ENCODE peak calls at places on chromosomes 16 and 17, in five cellular contexts. B is K562, N is HCT116, G is HepG2, P is SK-N-SH. Y is an unnamed sample.

GRCh38 chr17:17321356-17322025 is 18.3 kb downstream of the NT5M start:
- DNase-seq in N (no peak), G (no peak), B (no peak), P (no peak), Y (no peak)

GRCh38 chr16:24611310-24611709 is 71.9 kb downstream of the RBBP6 start:
- DNase-seq in P (no peak), G (no peak), B (no peak), N (no peak), Y (no peak)

GRCh38 chr16:81640681-81641070 is 138.4 kb upstream of the PLCG2 start:
- DNase-seq in P (no peak), B (no peak), G (no peak), N (no peak), Y (no peak)

GRCh38 chr16:10609410-10609774 is 29.0 kb upstream of the EMP2 start:
- DNase-seq in G (no peak), N (no peak), B (no peak), P (no peak), Y (no peak)

GRCh38 chr17:77427471-77427991 is 286.8 kb downstream of the SEC14L1 start:
- DNase-seq in P (peak; percentile 52), N (no peak), B (no peak), G (no peak), Y (no peak)

GRCh38 chr16:48110982-48111381 is 44.8 kb downstream of the ABCC12 start:
- DNase-seq in P (no peak), N (no peak), B (no peak), G (no peak), Y (no peak)

GRCh38 chr17:4175921-4176802 is 33.2 kb downstream of the CYB5D2 start:
- DNase-seq in N (no peak), B (no peak), G (no peak), P (no peak), Y (no peak)

GRCh38 chr16:60414617-60415016 is 1621.6 kb downstream of the CDH8 start:
- DNase-seq in N (no peak), P (no peak), G (no peak), B (no peak), Y (no peak)

GRCh38 chr17:17994271-17994670 is 21.6 kb downstream of the DRC3 start:
- DNase-seq in P (peak; percentile 86), N (peak; percentile 15), B (no peak), G (peak; percentile 56), Y (no peak)

GRCh38 chr17:2177235-2177811 is 122.4 kb downstream of the HIC1 start:
- DNase-seq in B (no peak), G (peak; percentile 80), P (no peak), N (no peak), Y (no peak)

GRCh38 chr17:57442914-57443571 is 186.7 kb downstream of the MSI2 start:
- DNase-seq in P (no peak), B (no peak), N (no peak), G (no peak), Y (no peak)

GRCh38 chr17:33602981-33603380 is 309.9 kb upstream of the ASIC2 start:
- DNase-seq in B (no peak), N (no peak), P (peak; percentile 27), G (no peak), Y (no peak)

GRCh38 chr16:46991729-46992704 is 18.5 kb upstream of the DNAJA2 start:
- DNase-seq in B (no peak), G (peak; percentile 48), N (no peak), P (no peak), Y (no peak)

GRCh38 chr17:63972796-63973195 is at the start of gene SCN4A:
- DNase-seq in P (no peak), B (no peak), G (no peak), N (no peak), Y (no peak)

GRCh38 chr16:76985362-76985761 is 205.6 kb upstream of the MON1B start:
- DNase-seq in N (no peak), B (no peak), P (no peak), G (no peak), Y (no peak)

GRCh38 chr17:71117461-71117860 is 948.1 kb downstream of the KCNJ2 start:
- DNase-seq in G (no peak), N (no peak), P (no peak), B (no peak), Y (no peak)

GRCh38 chr17:68460096-68460495 is 2.8 kb upstream of the WIPI1 start:
- DNase-seq in B (no peak), N (no peak), G (no peak), P (no peak), Y (no peak)

GRCh38 chr17:45248132-45248936 is 13.6 kb downstream of the SPATA32 start:
- DNase-seq in B (peak; percentile 79), G (no peak), N (no peak), P (no peak), Y (peak; percentile 84)

GRCh38 chr17:45940826-45941225 is 46.5 kb downstream of the MAPT start:
- DNase-seq in N (no peak), B (no peak), P (no peak), G (no peak), Y (peak; percentile 68)

GRCh38 chr16:21697032-21697431 is 33.3 kb downstream of the OTOA start:
- DNase-seq in G (no peak), P (no peak), B (no peak), N (no peak), Y (no peak)

GRCh38 chr17:29948460-29949185 is 7.2 kb downstream of the EFCAB5 start:
- DNase-seq in N (no peak), B (no peak), P (no peak), G (no peak), Y (no peak)

GRCh38 chr17:68759343-68760140 is 158.4 kb upstream of the FAM20A start:
- DNase-seq in G (peak; percentile 91), B (peak; percentile 84), P (peak; percentile 85), N (peak; percentile 91), Y (peak; percentile 74)

GRCh38 chr16:84683691-84684591 is 15.9 kb upstream of the USP10 start:
- DNase-seq in B (no peak), P (no peak), N (no peak), G (no peak), Y (no peak)

GRCh38 chr17:41540921-41541625 is 13.0 kb upstream of the KRT19 start:
- DNase-seq in G (no peak), N (no peak), B (peak; percentile 52), P (no peak), Y (peak; percentile 25)

GRCh38 chr16:4787627-4788482 is at the start of gene SEPTIN12:
- DNase-seq in P (peak; percentile 61), G (no peak), B (no peak), N (no peak), Y (no peak)

GRCh38 chr17:29612404-29613370 is 10.0 kb downstream of the CORO6 start:
- DNase-seq in G (no peak), N (no peak), B (no peak), P (peak; percentile 39), Y (no peak)

DNA sequence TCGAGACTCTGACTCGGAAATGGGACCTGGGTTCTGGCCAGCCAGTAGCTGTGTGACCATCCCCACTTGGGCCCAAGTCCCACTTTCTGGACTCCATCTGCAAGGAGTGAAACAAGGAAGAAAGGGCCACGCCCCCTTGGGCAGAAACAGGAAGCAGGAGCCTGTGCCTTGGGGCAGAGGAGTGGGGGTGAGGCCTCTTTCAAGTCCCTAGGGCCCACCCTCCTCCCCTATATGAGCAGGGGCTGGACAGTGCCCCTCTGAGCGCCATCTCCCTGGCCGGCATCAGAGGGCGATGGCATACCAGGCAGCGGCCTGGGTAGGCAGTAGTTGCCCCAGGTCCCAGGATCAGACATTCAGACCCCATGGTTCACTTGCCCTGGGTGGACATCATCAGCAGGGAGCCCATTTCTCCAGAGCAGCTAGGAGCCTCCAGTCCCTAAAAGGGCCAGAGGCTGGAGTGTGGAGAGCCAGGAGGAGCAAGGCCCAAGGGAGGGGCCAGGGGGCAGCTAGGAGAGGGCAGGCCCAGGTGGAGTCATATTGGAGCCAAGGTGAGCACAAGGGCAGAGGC is 7.1 kb downstream of the BCAR1 start:
- DNase-seq in P (no peak), N (no peak), G (no peak), B (no peak), Y (no peak)
- TF ChIP-seq JUND in P (no peak), N (no peak), G (no peak), B (no peak), Y (no peak)

GRCh38 chr17:38747385-38748328 is 479 bp downstream of the PCGF2 start:
- DNase-seq in P (peak; percentile 80), G (no peak), B (peak; percentile 72), N (no peak), Y (no peak)
- TF ChIP-seq JUND in P (no peak), G (no peak), B (no peak), N (no peak), Y (no peak)

DNA sequence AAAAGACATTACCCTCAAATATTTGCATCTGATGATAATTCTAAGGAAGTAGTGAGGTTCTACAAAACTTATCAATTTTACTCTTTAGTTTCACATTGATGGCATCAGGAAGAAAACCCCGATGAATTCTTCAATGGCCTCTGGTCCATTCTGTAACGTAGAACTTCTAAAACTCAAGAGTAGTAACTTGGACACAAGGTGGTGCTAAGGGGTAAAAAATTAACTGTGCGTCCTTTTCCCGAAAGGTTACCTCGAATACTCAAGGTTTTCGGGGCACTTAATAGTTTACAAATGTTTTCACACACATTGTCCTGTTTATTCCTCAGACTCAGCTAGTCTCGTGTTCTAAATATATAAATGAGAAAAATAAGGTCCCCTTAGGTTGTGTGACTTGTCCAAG is 517.3 kb upstream of the ZFHX3 start:
- DNase-seq in P (no peak), G (peak; percentile 23), B (no peak), N (peak; percentile 15), Y (peak; percentile 63)
- TF ChIP-seq JUND in P (no peak), G (no peak), B (no peak), N (no peak), Y (no peak)

DNA sequence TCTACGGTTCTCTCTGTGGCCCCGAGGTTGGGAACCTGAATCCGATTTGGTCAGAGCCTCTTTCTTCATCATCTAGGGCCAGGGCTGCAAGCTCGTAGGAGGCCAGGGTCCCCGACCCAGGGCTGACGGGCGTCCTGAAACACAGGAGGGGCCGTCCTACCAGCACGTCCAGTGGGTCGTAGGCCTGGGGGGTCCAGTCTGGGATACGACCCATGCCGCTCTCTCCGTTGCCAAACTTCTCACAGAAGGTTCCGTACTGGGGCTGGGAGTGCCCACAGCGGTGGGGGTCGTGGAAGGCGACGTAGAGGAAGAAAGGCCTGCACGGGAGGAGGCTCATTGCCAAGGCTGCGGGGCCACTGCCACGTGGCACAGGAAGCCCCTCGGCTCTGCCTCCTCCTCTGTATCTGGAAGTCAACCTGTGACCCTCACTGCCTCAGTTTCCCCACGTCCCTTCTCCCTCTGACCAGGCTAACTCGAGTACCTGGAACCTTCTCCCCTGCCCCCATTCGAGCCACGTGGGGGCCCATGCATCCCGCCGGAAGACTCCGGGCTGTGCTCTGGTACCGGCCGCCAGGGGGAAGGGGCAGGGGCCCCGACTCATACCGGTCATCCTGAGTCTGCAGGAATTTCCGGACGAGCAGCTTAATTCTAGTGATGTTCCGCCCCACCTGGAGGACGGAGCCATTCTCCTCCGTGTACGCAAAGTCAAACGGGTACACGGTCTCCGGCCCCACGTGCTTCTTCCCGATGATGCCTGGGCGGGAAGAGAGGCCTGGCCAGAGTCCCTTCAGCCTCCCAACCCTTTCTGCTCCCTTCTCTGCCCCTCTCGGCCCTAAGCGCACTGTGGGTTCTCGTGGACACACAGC is 5.9 kb downstream of the SGSH start:
- DNase-seq in P (no peak), N (no peak), G (no peak), B (no peak), Y (no peak)
- TF ChIP-seq JUND in P (no peak), N (no peak), G (no peak), B (no peak), Y (no peak)

Y was measured in T47D.